ENCODE peak calls at places on chromosomes 6 and 20, in eight cellular contexts. One of them, this sample, is unnamed.

GRCh38 chr20:23146111-23146640 is 60.1 kb upstream of the CD93 start:
- DNase-seq in MCF 10A: no peak
- DNase-seq in CD4-positive, alpha-beta T cell: no peak
- DNase-seq in heart left ventricle: no peak
- DNase-seq in GM13976: no peak
- DNase-seq in GM13977: no peak
- DNase-seq in mammary epithelial cell: no peak
- DNase-seq in AG04450: no peak
- DNase-seq in this sample: no peak

GRCh38 chr20:25313608-25314007 is 65.7 kb downstream of the PYGB start:
- DNase-seq in MCF 10A: no peak
- DNase-seq in CD4-positive, alpha-beta T cell: no peak
- DNase-seq in heart left ventricle: no peak
- DNase-seq in GM13976: no peak
- DNase-seq in GM13977: peak
- DNase-seq in mammary epithelial cell: no peak
- DNase-seq in AG04450: no peak
- DNase-seq in this sample: no peak

GRCh38 chr6:82906951-82907350 is 158.7 kb downstream of the UBE3D start:
- DNase-seq in MCF 10A: peak
- DNase-seq in CD4-positive, alpha-beta T cell: no peak
- DNase-seq in heart left ventricle: no peak
- DNase-seq in GM13976: no peak
- DNase-seq in GM13977: no peak
- DNase-seq in mammary epithelial cell: peak
- DNase-seq in AG04450: peak
- DNase-seq in this sample: no peak

GRCh38 chr20:11387189-11387754 is 530.4 kb upstream of the BTBD3 start:
- DNase-seq in MCF 10A: peak
- DNase-seq in CD4-positive, alpha-beta T cell: no peak
- DNase-seq in heart left ventricle: no peak
- DNase-seq in GM13976: no peak
- DNase-seq in GM13977: no peak
- DNase-seq in mammary epithelial cell: peak
- DNase-seq in AG04450: peak
- DNase-seq in this sample: no peak

GRCh38 chr6:125658125-125658524 is 91.3 kb upstream of the HEY2 start:
- DNase-seq in MCF 10A: no peak
- DNase-seq in CD4-positive, alpha-beta T cell: no peak
- DNase-seq in heart left ventricle: no peak
- DNase-seq in GM13976: no peak
- DNase-seq in GM13977: no peak
- DNase-seq in mammary epithelial cell: no peak
- DNase-seq in AG04450: no peak
- DNase-seq in this sample: no peak

GRCh38 chr20:63766695-63767426 is 27.3 kb downstream of the SLC2A4RG start:
- DNase-seq in MCF 10A: no peak
- DNase-seq in CD4-positive, alpha-beta T cell: no peak
- DNase-seq in heart left ventricle: no peak
- DNase-seq in GM13976: no peak
- DNase-seq in GM13977: no peak
- DNase-seq in mammary epithelial cell: no peak
- DNase-seq in AG04450: no peak
- DNase-seq in this sample: no peak

GRCh38 chr6:168133186-168133585 is 54.2 kb upstream of the FRMD1 start:
- DNase-seq in MCF 10A: no peak
- DNase-seq in CD4-positive, alpha-beta T cell: no peak
- DNase-seq in heart left ventricle: peak
- DNase-seq in GM13976: no peak
- DNase-seq in GM13977: no peak
- DNase-seq in mammary epithelial cell: no peak
- DNase-seq in AG04450: no peak
- DNase-seq in this sample: peak

GRCh38 chr6:8494730-8495129 is 59.4 kb upstream of the SLC35B3 start:
- DNase-seq in MCF 10A: no peak
- DNase-seq in CD4-positive, alpha-beta T cell: no peak
- DNase-seq in heart left ventricle: no peak
- DNase-seq in GM13976: no peak
- DNase-seq in GM13977: no peak
- DNase-seq in mammary epithelial cell: no peak
- DNase-seq in AG04450: no peak
- DNase-seq in this sample: no peak

GRCh38 chr6:14017626-14018475 is 93.1 kb downstream of the RNF182 start:
- DNase-seq in MCF 10A: no peak
- DNase-seq in CD4-positive, alpha-beta T cell: no peak
- DNase-seq in heart left ventricle: no peak
- DNase-seq in GM13976: no peak
- DNase-seq in GM13977: no peak
- DNase-seq in mammary epithelial cell: no peak
- DNase-seq in AG04450: no peak
- DNase-seq in this sample: peak

GRCh38 chr20:22180244-22180643 is 404.1 kb downstream of the FOXA2 start:
- DNase-seq in MCF 10A: peak
- DNase-seq in CD4-positive, alpha-beta T cell: no peak
- DNase-seq in heart left ventricle: no peak
- DNase-seq in GM13976: no peak
- DNase-seq in GM13977: no peak
- DNase-seq in mammary epithelial cell: no peak
- DNase-seq in AG04450: no peak
- DNase-seq in this sample: no peak

GRCh38 chr6:147132889-147133288 is 71.3 kb upstream of the STXBP5 start:
- DNase-seq in MCF 10A: no peak
- DNase-seq in CD4-positive, alpha-beta T cell: no peak
- DNase-seq in heart left ventricle: no peak
- DNase-seq in GM13976: no peak
- DNase-seq in GM13977: no peak
- DNase-seq in mammary epithelial cell: no peak
- DNase-seq in AG04450: no peak
- DNase-seq in this sample: no peak

GRCh38 chr6:124962617-124963415 is 579 bp downstream of the RNF217 start:
- DNase-seq in MCF 10A: peak
- DNase-seq in CD4-positive, alpha-beta T cell: no peak
- DNase-seq in heart left ventricle: peak
- DNase-seq in GM13976: peak
- DNase-seq in GM13977: peak
- DNase-seq in mammary epithelial cell: peak
- DNase-seq in AG04450: no peak
- DNase-seq in this sample: peak

GRCh38 chr6:115591973-115592486 is 468.7 kb downstream of the FRK start:
- DNase-seq in MCF 10A: no peak
- DNase-seq in CD4-positive, alpha-beta T cell: no peak
- DNase-seq in heart left ventricle: no peak
- DNase-seq in GM13976: no peak
- DNase-seq in GM13977: no peak
- DNase-seq in mammary epithelial cell: peak
- DNase-seq in AG04450: no peak
- DNase-seq in this sample: no peak

GRCh38 chr20:61387204-61387958 is 135.3 kb downstream of the CDH4 start:
- DNase-seq in MCF 10A: peak
- DNase-seq in CD4-positive, alpha-beta T cell: no peak
- DNase-seq in heart left ventricle: no peak
- DNase-seq in GM13976: no peak
- DNase-seq in GM13977: no peak
- DNase-seq in mammary epithelial cell: peak
- DNase-seq in AG04450: no peak
- DNase-seq in this sample: no peak

GRCh38 chr6:117288083-117288715 is 22.8 kb downstream of the VGLL2 start:
- DNase-seq in MCF 10A: no peak
- DNase-seq in CD4-positive, alpha-beta T cell: no peak
- DNase-seq in heart left ventricle: no peak
- DNase-seq in GM13976: no peak
- DNase-seq in GM13977: no peak
- DNase-seq in mammary epithelial cell: no peak
- DNase-seq in AG04450: no peak
- DNase-seq in this sample: no peak

GRCh38 chr6:53070808-53071207 is 5.6 kb downstream of the FBXO9 start:
- DNase-seq in MCF 10A: no peak
- DNase-seq in CD4-positive, alpha-beta T cell: no peak
- DNase-seq in heart left ventricle: no peak
- DNase-seq in GM13976: peak
- DNase-seq in GM13977: peak
- DNase-seq in mammary epithelial cell: no peak
- DNase-seq in AG04450: no peak
- DNase-seq in this sample: no peak

GRCh38 chr20:59342017-59342957 is 41.9 kb downstream of the EDN3 start:
- DNase-seq in MCF 10A: no peak
- DNase-seq in CD4-positive, alpha-beta T cell: no peak
- DNase-seq in heart left ventricle: no peak
- DNase-seq in GM13976: no peak
- DNase-seq in GM13977: no peak
- DNase-seq in mammary epithelial cell: no peak
- DNase-seq in AG04450: no peak
- DNase-seq in this sample: no peak

GRCh38 chr6:135851442-135852271 is at the start of gene PDE7B:
- DNase-seq in MCF 10A: peak
- DNase-seq in CD4-positive, alpha-beta T cell: peak
- DNase-seq in heart left ventricle: peak
- DNase-seq in GM13976: peak
- DNase-seq in GM13977: peak
- DNase-seq in mammary epithelial cell: peak
- DNase-seq in AG04450: peak
- DNase-seq in this sample: no peak

GRCh38 chr6:129280719-129281118 is 397.8 kb downstream of the LAMA2 start:
- DNase-seq in MCF 10A: no peak
- DNase-seq in CD4-positive, alpha-beta T cell: peak
- DNase-seq in heart left ventricle: peak
- DNase-seq in GM13976: no peak
- DNase-seq in GM13977: no peak
- DNase-seq in mammary epithelial cell: no peak
- DNase-seq in AG04450: no peak
- DNase-seq in this sample: no peak

GRCh38 chr6:129235167-129236072 is 352.5 kb downstream of the LAMA2 start:
- DNase-seq in MCF 10A: no peak
- DNase-seq in CD4-positive, alpha-beta T cell: no peak
- DNase-seq in heart left ventricle: no peak
- DNase-seq in GM13976: no peak
- DNase-seq in GM13977: no peak
- DNase-seq in mammary epithelial cell: no peak
- DNase-seq in AG04450: no peak
- DNase-seq in this sample: no peak

GRCh38 chr6:155377061-155377460 is 62.8 kb upstream of the TFB1M start:
- DNase-seq in MCF 10A: peak
- DNase-seq in CD4-positive, alpha-beta T cell: no peak
- DNase-seq in heart left ventricle: no peak
- DNase-seq in GM13976: no peak
- DNase-seq in GM13977: no peak
- DNase-seq in mammary epithelial cell: peak
- DNase-seq in AG04450: peak
- DNase-seq in this sample: no peak

DNA sequence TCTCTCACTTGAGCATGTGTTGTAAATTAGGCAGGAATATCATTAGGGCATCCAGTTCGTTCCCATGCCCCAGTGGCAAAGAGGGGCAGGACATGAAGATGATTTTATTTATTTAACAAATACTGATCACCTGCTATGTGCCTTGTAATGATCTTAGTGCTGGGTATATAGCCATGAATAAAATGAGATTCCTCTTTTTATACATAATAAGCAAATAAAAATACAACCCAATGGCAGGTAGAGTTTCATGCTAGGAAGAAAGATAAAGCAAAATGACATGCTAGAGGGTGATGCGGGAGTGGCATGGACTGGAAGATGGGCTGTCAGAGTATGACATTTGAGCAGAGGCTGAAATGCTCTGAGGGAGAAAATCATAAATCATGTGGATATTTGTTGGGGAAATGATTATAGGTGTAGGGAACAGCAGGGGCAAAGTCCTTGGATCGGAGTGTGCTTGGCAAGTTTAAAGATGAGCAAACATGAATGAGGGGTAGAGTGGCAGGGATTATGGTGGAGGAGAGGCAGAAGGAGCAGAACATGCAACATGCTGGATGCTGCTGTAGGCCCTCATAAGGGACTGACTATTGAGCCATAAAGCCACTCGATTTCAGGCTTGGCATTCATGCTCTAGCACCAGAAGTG is 342.1 kb downstream of the PLCB1 start:
- DNase-seq in MCF 10A: no peak
- DNase-seq in CD4-positive, alpha-beta T cell: no peak
- DNase-seq in heart left ventricle: no peak
- DNase-seq in GM13976: no peak
- DNase-seq in GM13977: no peak
- DNase-seq in mammary epithelial cell: no peak
- DNase-seq in AG04450: no peak
- DNase-seq in this sample: no peak
- TF ChIP-seq CTCF in MCF 10A: no peak
- TF ChIP-seq CTCF in CD4-positive, alpha-beta T cell: no peak
- TF ChIP-seq CTCF in heart left ventricle: no peak
- TF ChIP-seq CTCF in GM13976: no peak
- TF ChIP-seq CTCF in GM13977: no peak
- TF ChIP-seq CTCF in mammary epithelial cell: no peak
- TF ChIP-seq CTCF in AG04450: no peak
- TF ChIP-seq CTCF in this sample: no peak

DNA sequence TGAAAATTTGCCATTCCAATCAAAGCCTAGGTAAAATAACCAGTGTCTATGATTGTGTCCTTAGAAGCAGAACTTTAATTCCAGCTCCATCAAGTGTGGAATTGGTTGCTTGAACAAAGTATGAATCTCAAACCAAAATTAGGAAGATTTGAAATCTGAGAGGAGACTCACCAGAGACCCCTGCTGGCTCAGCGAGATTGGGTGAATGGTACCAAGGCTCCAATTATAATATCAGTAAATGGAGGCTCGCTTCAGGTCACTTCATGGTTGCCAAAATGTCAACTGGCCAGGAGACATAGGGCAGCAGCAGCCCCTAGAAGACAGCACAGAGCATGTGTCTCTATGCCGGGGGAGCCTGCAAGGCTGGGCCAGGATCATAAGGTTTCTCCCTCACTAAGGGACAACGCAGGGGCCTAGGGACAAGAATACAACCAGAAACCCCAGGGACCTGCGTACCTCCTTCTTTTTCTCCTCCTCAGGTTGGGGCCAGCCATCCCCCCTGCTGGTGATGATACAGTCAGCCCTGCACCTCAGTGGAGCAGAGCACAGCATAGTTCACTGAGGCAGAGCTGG is 14.0 kb downstream of the RBL1 start:
- DNase-seq in MCF 10A: no peak
- DNase-seq in CD4-positive, alpha-beta T cell: peak
- DNase-seq in heart left ventricle: no peak
- DNase-seq in GM13976: no peak
- DNase-seq in GM13977: no peak
- DNase-seq in mammary epithelial cell: no peak
- DNase-seq in AG04450: no peak
- DNase-seq in this sample: no peak
- TF ChIP-seq CTCF in MCF 10A: peak
- TF ChIP-seq CTCF in CD4-positive, alpha-beta T cell: peak
- TF ChIP-seq CTCF in heart left ventricle: no peak
- TF ChIP-seq CTCF in GM13976: no peak
- TF ChIP-seq CTCF in GM13977: peak
- TF ChIP-seq CTCF in mammary epithelial cell: peak
- TF ChIP-seq CTCF in AG04450: peak
- TF ChIP-seq CTCF in this sample: peak

GRCh38 chr20:37096415-37097039 is 730 bp upstream of the RBL1 start:
- DNase-seq in MCF 10A: no peak
- DNase-seq in CD4-positive, alpha-beta T cell: no peak
- DNase-seq in heart left ventricle: no peak
- DNase-seq in GM13976: no peak
- DNase-seq in GM13977: no peak
- DNase-seq in mammary epithelial cell: no peak
- DNase-seq in AG04450: no peak
- DNase-seq in this sample: no peak
- TF ChIP-seq CTCF in MCF 10A: no peak
- TF ChIP-seq CTCF in CD4-positive, alpha-beta T cell: peak
- TF ChIP-seq CTCF in heart left ventricle: no peak
- TF ChIP-seq CTCF in GM13976: no peak
- TF ChIP-seq CTCF in GM13977: no peak
- TF ChIP-seq CTCF in mammary epithelial cell: no peak
- TF ChIP-seq CTCF in AG04450: no peak
- TF ChIP-seq CTCF in this sample: no peak

GRCh38 chr6:25968769-25969168 is 6.2 kb downstream of the TRIM38 start:
- DNase-seq in MCF 10A: peak
- DNase-seq in CD4-positive, alpha-beta T cell: no peak
- DNase-seq in heart left ventricle: no peak
- DNase-seq in GM13976: no peak
- DNase-seq in GM13977: no peak
- DNase-seq in mammary epithelial cell: no peak
- DNase-seq in AG04450: no peak
- DNase-seq in this sample: no peak
- TF ChIP-seq CTCF in MCF 10A: no peak
- TF ChIP-seq CTCF in CD4-positive, alpha-beta T cell: no peak
- TF ChIP-seq CTCF in heart left ventricle: no peak
- TF ChIP-seq CTCF in GM13976: no peak
- TF ChIP-seq CTCF in GM13977: no peak
- TF ChIP-seq CTCF in mammary epithelial cell: no peak
- TF ChIP-seq CTCF in AG04450: no peak
- TF ChIP-seq CTCF in this sample: no peak

This sample was measured in progenitor cell of endocrine pancreas.